ENCODE peak calls at places on chromosome 22, in nine cellular contexts. C is SK-N-SH; U is caudate nucleus; F is CD8-positive, alpha-beta memory T cell; D is left lung; R is SJSA1; Q is tibial nerve; O is CD4-positive, alpha-beta T cell; J is RWPE1. G is an unnamed sample.

GRCh38 chr22:27564806-27565205 is 236.8 kb downstream of the MN1 start:
- DNase-seq in D (no peak), U (no peak), F (no peak), J (no peak), R (no peak), Q (no peak), C (no peak), O (no peak), G (no peak)

GRCh38 chr22:29126670-29127069 is 53.8 kb downstream of the KREMEN1 start:
- DNase-seq in U (no peak), Q (no peak), R (no peak), J (no peak), O (no peak), C (no peak), D (no peak), F (no peak), G (no peak)

GRCh38 chr22:26394787-26395186 is 34.3 kb upstream of the ASPHD2 start:
- DNase-seq in F (no peak), D (no peak), C (no peak), J (no peak), Q (no peak), R (no peak), U (no peak), O (no peak), G (no peak)

GRCh38 chr22:45644714-45645113 is 26.9 kb upstream of the ATXN10 start:
- DNase-seq in C (no peak), O (no peak), D (no peak), R (no peak), J (no peak), Q (no peak), F (no peak), U (no peak), G (no peak)

GRCh38 chr22:42877597-42878340 is 20.7 kb upstream of the ARFGAP3 start:
- DNase-seq in U (no peak), F (no peak), R (no peak), D (peak), Q (no peak), J (no peak), O (no peak), C (no peak), G (no peak)

GRCh38 chr22:48431014-48431413 is 1396.7 kb downstream of the BRD1 start:
- DNase-seq in D (no peak), C (no peak), U (no peak), Q (no peak), F (no peak), J (no peak), R (no peak), O (no peak), G (no peak)

GRCh38 chr22:30327864-30328345 is 1.2 kb upstream of the TBC1D10A start:
- DNase-seq in O (no peak), C (peak), D (no peak), R (no peak), U (no peak), J (no peak), Q (no peak), F (no peak), G (no peak)

GRCh38 chr22:30160926-30161546 is 80.8 kb downstream of the HORMAD2 start:
- DNase-seq in C (no peak), D (no peak), J (no peak), F (no peak), Q (no peak), O (no peak), U (no peak), R (no peak), G (no peak)

GRCh38 chr22:38843201-38843715 is 570 bp downstream of the NPTXR start:
- DNase-seq in C (peak), F (peak), Q (no peak), J (peak), R (peak), O (peak), U (no peak), D (no peak), G (peak)

GRCh38 chr22:43901976-43902643 is 10.3 kb upstream of the PNPLA5 start:
- DNase-seq in R (peak), F (no peak), U (no peak), C (no peak), O (no peak), J (peak), Q (no peak), D (no peak), G (no peak)

GRCh38 chr22:17120711-17121234 is 387 bp downstream of the TMEM121B start:
- DNase-seq in U (no peak), C (no peak), Q (no peak), O (no peak), J (no peak), F (no peak), D (no peak), R (no peak), G (no peak)

GRCh38 chr22:17135153-17135760 is 14.1 kb upstream of the TMEM121B start:
- DNase-seq in D (no peak), F (no peak), O (no peak), J (no peak), U (no peak), R (no peak), C (no peak), Q (no peak), G (no peak)

GRCh38 chr22:36068776-36069344 is 40.2 kb upstream of the RBFOX2 start:
- DNase-seq in C (no peak), F (no peak), D (no peak), Q (no peak), O (no peak), J (no peak), U (no peak), R (no peak), G (no peak)

GRCh38 chr22:45268167-45268957 is 16.4 kb upstream of the UPK3A start:
- DNase-seq in C (peak), D (peak), Q (no peak), J (no peak), U (no peak), F (peak), R (no peak), O (no peak), G (no peak)

GRCh38 chr22:45272498-45272897 is 12.3 kb upstream of the UPK3A start:
- DNase-seq in Q (no peak), R (no peak), J (no peak), D (no peak), C (no peak), F (no peak), O (no peak), U (no peak), G (no peak)

GRCh38 chr22:18145676-18146388 is 4.1 kb upstream of the USP18 start:
- DNase-seq in F (no peak), J (no peak), D (no peak), C (no peak), Q (no peak), R (no peak), U (no peak), O (no peak), G (no peak)

GRCh38 chr22:41532908-41533825 is 11.1 kb downstream of the POLR3H start:
- DNase-seq in D (peak), R (no peak), U (peak), F (peak), J (no peak), C (peak), Q (peak), O (peak), G (peak)

GRCh38 chr22:30308518-30309230 is 18.1 kb downstream of the TBC1D10A start:
- DNase-seq in R (no peak), U (no peak), C (no peak), J (no peak), D (no peak), Q (no peak), O (no peak), F (no peak), G (no peak)

GRCh38 chr22:29149841-29150555 is 55.7 kb upstream of the EMID1 start:
- DNase-seq in Q (peak), R (no peak), C (no peak), J (no peak), U (no peak), F (no peak), D (peak), O (no peak), G (peak)

GRCh38 chr22:26648011-26648497 is 9.3 kb upstream of the MIAT start:
- DNase-seq in F (peak), C (peak), U (no peak), R (no peak), J (no peak), D (no peak), O (peak), Q (no peak), G (no peak)

DNA sequence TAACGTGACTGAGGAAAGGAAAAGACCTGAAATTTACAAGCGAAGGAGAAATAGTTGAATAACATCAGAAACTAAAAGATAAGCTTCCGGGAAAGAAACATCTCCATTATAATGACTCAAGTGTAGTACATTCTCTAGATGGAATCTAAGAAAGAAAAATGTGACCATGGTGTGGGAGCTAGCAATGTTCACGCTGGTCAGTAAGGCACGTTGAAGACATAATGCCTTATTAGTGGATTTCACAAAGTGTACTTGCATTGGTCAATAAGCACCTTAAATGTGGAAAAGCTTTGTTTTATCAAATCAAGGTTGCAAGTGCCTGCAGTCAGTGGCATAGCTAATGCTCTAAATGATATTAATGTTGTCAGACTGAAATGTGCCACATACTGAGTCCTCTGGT is 2.8 kb upstream of the LARGE1 start:
- DNase-seq in Q (no peak), D (no peak), F (no peak), O (no peak), R (no peak), C (no peak), J (no peak), U (no peak), G (no peak)
- H3K27ac ChIP-seq in Q (peak), D (no peak), F (no peak), O (no peak), R (no peak), C (no peak), J (no peak), U (no peak), G (no peak)

GRCh38 chr22:37803195-37803635 is 4.5 kb upstream of the GCAT start:
- DNase-seq in D (no peak), R (no peak), O (no peak), U (no peak), Q (no peak), C (no peak), J (no peak), F (no peak), G (no peak)

GRCh38 chr22:37802310-37803194 is 5.2 kb upstream of the GCAT start:
- DNase-seq in D (peak), O (no peak), Q (peak), J (no peak), U (peak), C (peak), F (no peak), R (no peak), G (peak)

GRCh38 chr22:37803636-37804371 is 3.9 kb upstream of the GCAT start:
- DNase-seq in F (no peak), C (no peak), Q (no peak), U (no peak), J (no peak), R (no peak), D (no peak), O (no peak), G (no peak)

GRCh38 chr22:37804502-37804885 is 3.2 kb upstream of the GCAT start:
- DNase-seq in Q (no peak), D (no peak), R (no peak), C (peak), O (no peak), U (no peak), J (no peak), F (no peak), G (no peak)

GRCh38 chr22:37801946-37802309 is 5.8 kb upstream of the GCAT start:
- DNase-seq in U (peak), R (no peak), D (no peak), F (no peak), J (no peak), C (peak), O (no peak), Q (no peak), G (no peak)
- H3K27ac ChIP-seq in U (no peak), R (no peak), D (peak), F (peak), J (peak), C (no peak), O (no peak), Q (peak), G (no peak)

DNA sequence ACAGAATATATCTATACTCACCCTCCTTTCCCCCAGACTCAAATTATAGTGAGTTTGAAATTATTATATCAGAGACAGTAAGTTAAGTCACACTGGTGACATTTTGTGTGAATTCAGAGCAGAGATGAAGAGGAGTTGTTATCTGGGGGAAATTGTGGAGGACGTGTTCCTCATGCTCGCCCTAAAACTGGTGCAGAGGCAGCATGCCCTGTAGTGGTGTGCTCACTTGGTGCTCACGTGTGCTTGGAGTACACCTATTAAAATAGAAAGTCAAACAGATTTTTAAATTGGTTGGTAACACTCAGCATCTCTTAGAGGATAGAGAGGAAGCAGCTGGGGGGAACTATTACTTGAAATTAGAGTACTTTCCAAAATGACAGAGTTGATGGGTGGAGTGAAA is 51.6 kb upstream of the ADSL start:
- DNase-seq in Q (no peak), J (no peak), F (no peak), D (no peak), R (no peak), U (peak), C (no peak), O (no peak), G (no peak)
- H3K27ac ChIP-seq in Q (no peak), J (no peak), F (no peak), D (no peak), R (no peak), U (no peak), C (no peak), O (no peak), G (no peak)

DNA sequence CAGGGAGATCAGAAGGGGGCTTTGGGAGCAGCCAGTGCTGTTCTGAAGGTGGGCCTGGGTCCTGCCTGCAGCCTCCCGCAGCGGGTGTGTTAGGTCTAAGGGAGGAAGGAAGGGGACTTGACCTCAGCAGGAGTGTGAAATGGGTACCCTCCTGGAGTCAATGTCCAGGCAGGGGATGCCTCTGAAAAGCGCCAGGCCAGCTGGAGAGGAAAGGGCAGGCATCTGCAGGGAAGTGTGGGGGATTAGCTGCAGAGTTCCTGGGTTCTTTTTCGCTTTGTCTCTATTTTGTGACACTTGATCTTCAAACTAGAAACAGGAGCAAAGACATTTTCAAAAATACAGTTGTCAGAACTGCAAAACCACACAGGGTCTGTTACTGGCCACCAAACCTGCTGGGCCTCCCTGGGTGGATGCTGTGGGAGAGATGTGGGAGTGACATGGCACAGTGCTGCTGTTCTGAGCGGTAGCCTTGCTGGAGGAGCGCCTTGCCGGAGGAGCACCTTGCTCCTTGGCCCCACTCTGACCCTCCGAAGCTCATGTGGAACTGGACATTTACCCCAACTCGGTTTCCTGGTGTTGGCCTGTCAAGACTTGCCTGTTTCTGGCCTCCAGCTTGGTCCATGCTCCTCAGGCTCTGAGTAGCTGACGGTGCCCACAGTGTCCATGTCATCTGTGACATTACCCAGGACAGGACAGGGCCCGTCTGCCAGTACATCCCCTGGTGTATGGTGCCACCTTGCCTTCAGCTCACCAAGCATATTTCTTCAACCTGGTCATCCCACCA is 25.9 kb downstream of the MED15 start:
- DNase-seq in J (no peak), Q (no peak), U (no peak), F (no peak), O (no peak), R (no peak), D (no peak), C (peak), G (no peak)
- H3K27ac ChIP-seq in J (peak), Q (peak), U (peak), F (no peak), O (no peak), R (peak), D (peak), C (peak), G (peak)

DNA sequence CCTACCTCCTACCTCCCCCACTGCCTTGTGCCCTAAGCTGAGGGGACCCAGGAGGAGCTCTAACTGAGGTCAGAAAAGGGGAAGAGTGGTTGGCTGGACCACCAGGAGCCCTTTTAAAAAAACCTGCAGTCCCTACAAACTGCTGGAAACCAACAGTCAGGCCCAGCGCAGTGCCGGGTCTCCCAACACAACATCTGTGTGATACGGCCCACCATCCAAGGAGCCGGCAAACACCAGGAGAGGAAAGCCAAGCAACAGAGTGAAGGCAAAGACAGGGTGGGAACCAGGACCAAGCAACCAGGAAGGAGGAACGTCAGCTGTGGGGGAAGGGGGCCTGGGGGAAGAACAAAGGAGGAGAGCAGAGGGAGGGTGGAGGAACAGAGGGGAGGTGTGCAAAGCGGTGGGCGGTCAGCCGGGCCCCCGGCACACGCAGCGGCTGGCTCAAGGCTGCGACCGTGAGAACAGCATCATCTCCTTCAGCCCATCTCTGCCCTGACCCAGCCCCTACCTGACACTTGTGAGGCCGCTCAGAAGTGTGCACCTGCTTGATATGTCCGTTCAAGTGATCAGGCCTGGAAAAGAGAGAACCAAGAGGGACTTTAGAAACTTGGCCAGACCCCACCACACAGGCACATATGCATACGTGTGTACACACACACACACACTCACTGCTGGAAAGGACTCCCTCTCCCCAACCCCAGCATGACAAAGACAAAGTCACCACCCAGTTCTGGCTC is 3.6 kb downstream of the PATZ1 start:
- DNase-seq in R (no peak), F (no peak), J (no peak), U (no peak), D (no peak), Q (no peak), O (no peak), C (no peak), G (no peak)
- H3K27ac ChIP-seq in R (no peak), F (no peak), J (peak), U (no peak), D (peak), Q (peak), O (peak), C (no peak), G (peak)

GRCh38 chr22:50092342-50092741 is 2.5 kb downstream of the MOV10L1 start:
- DNase-seq in C (no peak), U (no peak), F (no peak), Q (no peak), O (no peak), J (no peak), R (no peak), D (no peak), G (no peak)
- H3K27ac ChIP-seq in C (no peak), U (no peak), F (no peak), Q (no peak), O (no peak), J (no peak), R (no peak), D (no peak), G (no peak)

GRCh38 chr22:25208743-25209505 is 9.3 kb downstream of the CRYBB3 start:
- DNase-seq in C (no peak), J (no peak), Q (no peak), F (no peak), U (no peak), D (no peak), R (no peak), O (no peak), G (no peak)

GRCh38 chr22:25205847-25206246 is 6.2 kb downstream of the CRYBB3 start:
- DNase-seq in C (no peak), O (no peak), U (no peak), F (no peak), D (no peak), Q (no peak), J (no peak), R (no peak), G (no peak)

GRCh38 chr22:25207553-25208157 is 8.0 kb downstream of the CRYBB3 start:
- DNase-seq in R (no peak), U (no peak), D (no peak), F (no peak), O (no peak), C (no peak), J (no peak), Q (no peak), G (no peak)

GRCh38 chr22:25206998-25207397 is 7.3 kb downstream of the CRYBB3 start:
- DNase-seq in O (no peak), Q (no peak), F (no peak), D (no peak), U (no peak), R (no peak), C (no peak), J (no peak), G (no peak)

DNA sequence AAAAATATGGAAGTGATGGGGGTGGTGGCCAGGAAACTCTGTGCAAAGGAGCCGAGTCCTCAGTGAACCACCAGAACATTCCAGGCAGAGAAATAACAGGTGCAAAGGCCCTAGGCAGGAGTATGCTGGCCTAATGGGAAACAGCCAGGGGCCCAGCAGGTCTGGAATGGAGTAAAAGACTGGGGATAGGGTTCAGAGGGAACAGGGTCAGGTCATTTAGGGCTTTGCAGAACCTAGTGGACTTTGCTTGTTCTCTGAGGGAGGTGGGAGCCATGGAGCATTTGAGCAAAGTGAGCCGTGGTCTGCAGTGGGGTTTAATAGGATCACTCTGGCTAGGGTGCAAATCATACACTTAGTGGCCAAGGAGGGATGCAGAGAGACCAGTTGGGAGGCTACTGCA is 8.7 kb downstream of the CRYBB3 start:
- DNase-seq in O (no peak), C (no peak), J (no peak), Q (no peak), D (no peak), F (no peak), U (no peak), R (no peak), G (no peak)
- H3K27ac ChIP-seq in O (no peak), C (no peak), J (no peak), Q (no peak), D (no peak), F (no peak), U (no peak), R (no peak), G (no peak)